ENCODE peak calls at places on chromosome 2, in six cellular contexts. E is naive thymus-derived CD8-positive, alpha-beta T cell; Z is AG04449; Y is myocyte; T is cardiac muscle cell; K is activated CD4-positive, CD25-positive, alpha-beta regulatory T cell treated with anti-CD3 and anti-CD28 coated beads, Interleukin-2, amount 50 U/mL, for 72 hours. V is an unnamed sample.

GRCh38 chr2:10208736-10209135 is 86.2 kb downstream of the RRM2 start:
- DNase-seq in Y (no peak), K (no peak), T (no peak), E (no peak), Z (no peak), V (no peak)

GRCh38 chr2:145851730-145852129 is 1331.8 kb upstream of the ZEB2 start:
- DNase-seq in K (no peak), Y (no peak), Z (no peak), E (no peak), T (no peak), V (no peak)

GRCh38 chr2:143177081-143177786 is 48.0 kb downstream of the ARHGAP15 start:
- DNase-seq in T (no peak), Y (no peak), Z (no peak), K (no peak), E (peak; percentile 32), V (no peak)

GRCh38 chr2:235268535-235268934 is 225.3 kb upstream of the AGAP1 start:
- DNase-seq in K (no peak), E (no peak), T (no peak), Z (peak; percentile 26), Y (no peak), V (no peak)

GRCh38 chr2:228067309-228067708 is 114.2 kb downstream of the SPHKAP start:
- DNase-seq in E (no peak), Z (no peak), K (no peak), Y (no peak), T (no peak), V (no peak)

GRCh38 chr2:230899786-230900185 is 25.3 kb downstream of the GPR55 start:
- DNase-seq in E (no peak), Z (no peak), Y (no peak), T (no peak), K (peak; percentile 24), V (no peak)

GRCh38 chr2:168192143-168192785 is 55.1 kb downstream of the STK39 start:
- DNase-seq in Y (no peak), E (no peak), K (no peak), Z (no peak), T (no peak), V (no peak)

GRCh38 chr2:213281156-213281555 is 3.1 kb upstream of the SPAG16 start:
- DNase-seq in Y (peak; percentile 21), T (no peak), E (no peak), K (no peak), Z (no peak), V (no peak)

GRCh38 chr2:195612515-195613495 is 44.2 kb upstream of the SLC39A10 start:
- DNase-seq in E (no peak), Y (peak; percentile 72), K (no peak), T (peak; percentile 87), Z (peak; percentile 47), V (peak; percentile 72)

V was measured in H1.